ENCODE peak calls at places on chromosomes 4 and X, in six cellular contexts. One of them, this sample, is unnamed.
A peak's percentile ranks its signal among the peaks of the same experiment; 100 is the strongest.

GRCh38 chrX:13380230-13380629 is 60.4 kb upstream of the ATXN3L start:
- DNase-seq in neuronal stem cell: no peak
- DNase-seq in H9: no peak
- DNase-seq in H1: no peak
- DNase-seq in mesenchymal stem cell: peak; percentile 19
- DNase-seq in IMR-90: peak; percentile 69
- DNase-seq in this sample: peak; percentile 27

GRCh38 chr4:183249854-183250253 is 70.2 kb downstream of the CLDN22 start:
- DNase-seq in mesenchymal stem cell: peak; percentile 59
- DNase-seq in H1: no peak
- DNase-seq in IMR-90: peak; percentile 52
- DNase-seq in H9: no peak
- DNase-seq in neuronal stem cell: no peak
- DNase-seq in this sample: peak; percentile 33

GRCh38 chrX:24334473-24334872 is 20.6 kb upstream of the SUPT20HL2 start:
- DNase-seq in neuronal stem cell: no peak
- DNase-seq in IMR-90: peak; percentile 6
- DNase-seq in mesenchymal stem cell: no peak
- DNase-seq in H9: no peak
- DNase-seq in H1: no peak
- DNase-seq in this sample: no peak

GRCh38 chr4:86498560-86499166 is 95.5 kb upstream of the PTPN13 start:
- DNase-seq in H1: no peak
- DNase-seq in H9: no peak
- DNase-seq in IMR-90: peak; percentile 68
- DNase-seq in mesenchymal stem cell: peak; percentile 65
- DNase-seq in neuronal stem cell: no peak
- DNase-seq in this sample: no peak

GRCh38 chr4:31983246-31983645 is 1263.1 kb downstream of the PCDH7 start:
- DNase-seq in H9: no peak
- DNase-seq in H1: no peak
- DNase-seq in neuronal stem cell: no peak
- DNase-seq in mesenchymal stem cell: no peak
- DNase-seq in IMR-90: no peak
- DNase-seq in this sample: peak; percentile 68

GRCh38 chrX:155052738-155053498 is 18.0 kb downstream of the CMC4 start:
- DNase-seq in neuronal stem cell: no peak
- DNase-seq in H9: no peak
- DNase-seq in mesenchymal stem cell: no peak
- DNase-seq in IMR-90: no peak
- DNase-seq in H1: no peak
- DNase-seq in this sample: no peak

GRCh38 chr4:121156822-121157769 is 7.0 kb downstream of the TNIP3 start:
- DNase-seq in H1: peak; percentile 19
- DNase-seq in mesenchymal stem cell: peak; percentile 54
- DNase-seq in H9: peak; percentile 76
- DNase-seq in IMR-90: peak; percentile 15
- DNase-seq in neuronal stem cell: peak; percentile 48
- DNase-seq in this sample: peak; percentile 3

GRCh38 chr4:78610546-78611214 is 59.1 kb downstream of the ANXA3 start:
- DNase-seq in mesenchymal stem cell: peak; percentile 38
- DNase-seq in H9: no peak
- DNase-seq in IMR-90: peak; percentile 41
- DNase-seq in H1: no peak
- DNase-seq in neuronal stem cell: no peak
- DNase-seq in this sample: no peak

GRCh38 chr4:184762100-184762499 is 28.2 kb upstream of the CENPU start:
- DNase-seq in H1: no peak
- DNase-seq in mesenchymal stem cell: no peak
- DNase-seq in neuronal stem cell: no peak
- DNase-seq in H9: no peak
- DNase-seq in IMR-90: no peak
- DNase-seq in this sample: no peak

GRCh38 chr4:112895785-112896184 is 153.7 kb upstream of the ANK2 start:
- DNase-seq in H9: peak; percentile 53
- DNase-seq in mesenchymal stem cell: peak; percentile 32
- DNase-seq in IMR-90: no peak
- DNase-seq in H1: peak; percentile 38
- DNase-seq in neuronal stem cell: peak; percentile 49
- DNase-seq in this sample: no peak

GRCh38 chr4:122379239-122379638 is 428 bp downstream of the ADAD1 start:
- DNase-seq in IMR-90: no peak
- DNase-seq in mesenchymal stem cell: no peak
- DNase-seq in H1: no peak
- DNase-seq in neuronal stem cell: no peak
- DNase-seq in H9: no peak
- DNase-seq in this sample: no peak

GRCh38 chrX:73563740-73564073 is 710 bp downstream of the CHIC1 start:
- DNase-seq in H9: no peak
- DNase-seq in H1: no peak
- DNase-seq in neuronal stem cell: no peak
- DNase-seq in mesenchymal stem cell: peak; percentile 16
- DNase-seq in IMR-90: no peak
- DNase-seq in this sample: no peak

GRCh38 chrX:103747199-103747598 is 29.4 kb upstream of the PLP1 start:
- DNase-seq in neuronal stem cell: peak; percentile 27
- DNase-seq in H1: no peak
- DNase-seq in H9: no peak
- DNase-seq in mesenchymal stem cell: no peak
- DNase-seq in IMR-90: no peak
- DNase-seq in this sample: no peak

GRCh38 chr4:74446193-74446868 is 1.4 kb downstream of the AREG start:
- DNase-seq in H9: no peak
- DNase-seq in neuronal stem cell: no peak
- DNase-seq in H1: no peak
- DNase-seq in mesenchymal stem cell: no peak
- DNase-seq in IMR-90: no peak
- DNase-seq in this sample: peak; percentile 69

GRCh38 chr4:74450298-74450683 is 5.4 kb downstream of the AREG start:
- DNase-seq in H9: no peak
- DNase-seq in IMR-90: no peak
- DNase-seq in H1: no peak
- DNase-seq in mesenchymal stem cell: no peak
- DNase-seq in neuronal stem cell: no peak
- DNase-seq in this sample: no peak

GRCh38 chr4:74446896-74447295 is 2.0 kb downstream of the AREG start:
- DNase-seq in H1: no peak
- DNase-seq in neuronal stem cell: no peak
- DNase-seq in mesenchymal stem cell: no peak
- DNase-seq in IMR-90: no peak
- DNase-seq in H9: no peak
- DNase-seq in this sample: no peak

GRCh38 chr4:74449571-74450297 is 4.8 kb downstream of the AREG start:
- DNase-seq in IMR-90: peak; percentile 10
- DNase-seq in H9: no peak
- DNase-seq in mesenchymal stem cell: no peak
- DNase-seq in H1: no peak
- DNase-seq in neuronal stem cell: no peak
- DNase-seq in this sample: no peak

DNA sequence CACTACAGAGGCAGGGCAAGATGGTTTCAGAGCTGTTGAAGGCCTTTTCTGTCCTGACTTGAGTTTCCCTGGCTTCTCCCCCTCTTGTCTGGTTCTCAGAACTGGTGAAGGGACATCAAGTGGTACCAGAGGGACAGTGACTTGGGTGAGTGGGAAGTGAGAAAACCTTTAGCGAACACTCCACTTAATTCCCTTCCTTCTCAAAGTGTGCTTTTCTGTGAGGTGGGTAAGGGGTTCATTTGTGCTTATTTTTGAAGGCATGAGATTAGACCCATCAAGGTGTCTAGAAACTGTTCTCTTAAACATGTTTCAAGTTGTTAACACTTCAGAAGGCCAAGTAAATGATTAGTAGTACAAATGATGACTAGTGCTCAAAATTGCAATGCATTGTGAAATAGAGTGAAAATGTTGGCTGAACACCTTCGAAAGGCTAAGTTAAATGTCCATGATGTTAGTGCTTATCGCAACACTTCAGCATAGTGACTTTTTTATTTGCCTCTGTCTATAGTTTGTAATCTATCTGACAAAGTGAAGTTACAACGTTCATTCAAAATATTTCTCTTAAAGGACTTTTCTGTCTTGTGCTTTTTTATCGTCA is 2.8 kb downstream of the AREG start:
- DNase-seq in neuronal stem cell: no peak
- DNase-seq in IMR-90: no peak
- DNase-seq in H1: no peak
- DNase-seq in mesenchymal stem cell: no peak
- DNase-seq in H9: no peak
- DNase-seq in this sample: peak; percentile 20
- H3K27me3 ChIP-seq in neuronal stem cell: peaks cover 43% of the 10 kb centered on the region
- H3K27me3 ChIP-seq in IMR-90: no peaks in the 10 kb centered on the region
- H3K27me3 ChIP-seq in H1: no peaks in the 10 kb centered on the region
- H3K27me3 ChIP-seq in mesenchymal stem cell: no peaks in the 10 kb centered on the region
- H3K27me3 ChIP-seq in H9: peaks cover 3% of the 10 kb centered on the region
- H3K27me3 ChIP-seq in this sample: no peaks in the 10 kb centered on the region

DNA sequence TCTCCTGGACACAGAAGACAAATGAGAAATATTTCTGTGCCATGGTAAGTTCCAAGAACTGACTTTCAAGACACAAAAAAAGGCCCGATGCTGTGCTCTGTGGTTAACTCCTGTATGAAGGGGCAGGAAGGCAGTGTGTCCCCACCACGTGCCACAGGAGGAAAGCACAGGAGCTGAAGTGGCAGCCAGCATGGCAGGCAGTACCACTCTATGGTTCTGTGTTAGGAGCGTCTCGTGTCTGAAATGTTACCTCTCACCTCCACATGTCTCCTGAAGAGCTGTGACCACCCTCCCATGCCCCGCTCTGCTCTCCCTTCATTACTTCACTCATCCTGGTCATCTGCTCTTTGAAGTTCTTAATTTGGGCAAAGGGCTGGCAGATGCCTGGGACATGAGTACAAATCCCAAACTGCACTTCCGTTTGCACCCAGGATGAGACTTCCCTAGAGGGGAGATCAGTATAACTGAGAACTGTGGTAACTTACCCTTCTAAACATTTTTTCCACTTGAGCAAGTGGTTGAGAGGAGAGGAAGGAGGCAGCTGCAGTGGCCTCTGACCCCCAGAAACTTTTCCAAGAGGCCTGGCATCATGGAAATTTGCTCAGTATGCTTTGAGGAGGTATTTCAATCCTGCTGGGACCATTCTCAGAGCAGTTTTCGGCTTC is 128.9 kb downstream of the SHROOM3 start:
- DNase-seq in mesenchymal stem cell: peak; percentile 70
- DNase-seq in neuronal stem cell: no peak
- DNase-seq in IMR-90: no peak
- DNase-seq in H1: no peak
- DNase-seq in H9: no peak
- DNase-seq in this sample: no peak
- H3K27ac ChIP-seq in mesenchymal stem cell: peak overlapping the region; percentile 71
- H3K27ac ChIP-seq in neuronal stem cell: no peak overlapping the region
- H3K27ac ChIP-seq in IMR-90: peak overlapping the region; percentile 25
- H3K27ac ChIP-seq in H1: no peak overlapping the region
- H3K27ac ChIP-seq in H9: no peak overlapping the region
- H3K27ac ChIP-seq in this sample: no peak overlapping the region

GRCh38 chr4:20474119-20474518 is 222.4 kb downstream of the SLIT2 start:
- DNase-seq in mesenchymal stem cell: peak; percentile 35
- DNase-seq in H1: no peak
- DNase-seq in neuronal stem cell: no peak
- DNase-seq in IMR-90: peak; percentile 43
- DNase-seq in H9: no peak
- DNase-seq in this sample: no peak
- H3K14ac ChIP-seq in mesenchymal stem cell: no peak overlapping the region
- H3K14ac ChIP-seq in H1: no peak overlapping the region
- H3K14ac ChIP-seq in neuronal stem cell: no peak overlapping the region
- H3K14ac ChIP-seq in IMR-90: no peak overlapping the region
- H3K14ac ChIP-seq in H9: no peak overlapping the region
- H3K14ac ChIP-seq in this sample: no peak overlapping the region

DNA sequence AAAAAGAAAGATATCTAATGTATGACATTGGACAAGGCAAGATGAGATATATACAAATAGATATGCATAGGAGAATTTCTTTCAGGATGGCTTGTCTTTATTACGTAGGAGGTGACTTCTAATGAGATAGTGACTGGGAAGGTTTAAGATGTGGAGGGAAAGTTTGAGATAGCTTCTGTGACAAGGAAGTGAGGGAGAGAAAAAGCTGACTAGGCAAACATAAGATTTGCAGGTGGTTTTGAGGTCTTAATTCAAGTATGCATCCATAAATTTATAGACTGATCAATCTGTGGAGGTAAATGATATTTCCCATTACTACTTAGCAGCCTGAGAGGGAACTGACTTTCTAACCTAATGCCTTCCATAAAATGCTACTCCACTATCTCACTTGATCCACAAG is 29.0 kb upstream of the MAGEB18 start:
- DNase-seq in neuronal stem cell: no peak
- DNase-seq in H9: no peak
- DNase-seq in IMR-90: no peak
- DNase-seq in mesenchymal stem cell: no peak
- DNase-seq in H1: no peak
- DNase-seq in this sample: no peak
- H3K27me3 ChIP-seq in neuronal stem cell: no peaks in the 10 kb centered on the region
- H3K27me3 ChIP-seq in H9: no peaks in the 10 kb centered on the region
- H3K27me3 ChIP-seq in IMR-90: no peaks in the 10 kb centered on the region
- H3K27me3 ChIP-seq in mesenchymal stem cell: no peaks in the 10 kb centered on the region
- H3K27me3 ChIP-seq in H1: no peaks in the 10 kb centered on the region
- H3K27me3 ChIP-seq in this sample: no peaks in the 10 kb centered on the region

This sample was measured in trophoblast cell.